ENCODE peak calls at places on chromosomes 2 and 18, in nine cellular contexts. One of them, this sample, is unnamed.

GRCh38 chr2:44686561-44686960 is 254.9 kb upstream of the SIX3 start:
- DNase-seq in choroid plexus epithelial cell: peak
- DNase-seq in ELR: peak
- DNase-seq in GM23338: no peak
- DNase-seq in activated T-helper 1 cell treated with anti-CD3 and anti-CD28 coated beads, Interleukin-12 subunit alpha, Interleukin-12 subunit beta, Interleukin-2, Interleukin-4 antibody, amounts not matched to agents 30 ng/mL and 10 ng/mL and 1 ng/mL, durations not matched to agents 14 hours and 24 hours and 36 hours: no peak
- DNase-seq in mucosa of gallbladder: no peak
- DNase-seq in IMR-90: peak
- DNase-seq in SHP77: no peak
- DNase-seq in AML-193: no peak
- DNase-seq in this sample: no peak

GRCh38 chr2:162926501-162926900 is 87.9 kb upstream of the KCNH7 start:
- DNase-seq in activated T-helper 1 cell treated with anti-CD3 and anti-CD28 coated beads, Interleukin-12 subunit alpha, Interleukin-12 subunit beta, Interleukin-2, Interleukin-4 antibody, amounts not matched to agents 30 ng/mL and 10 ng/mL and 1 ng/mL, durations not matched to agents 14 hours and 24 hours and 36 hours: no peak
- DNase-seq in GM23338: no peak
- DNase-seq in SHP77: no peak
- DNase-seq in choroid plexus epithelial cell: peak
- DNase-seq in ELR: peak
- DNase-seq in mucosa of gallbladder: no peak
- DNase-seq in AML-193: no peak
- DNase-seq in IMR-90: no peak
- DNase-seq in this sample: no peak

GRCh38 chr18:69400253-69400975 is at the start of gene DOK6:
- DNase-seq in choroid plexus epithelial cell: peak
- DNase-seq in GM23338: peak
- DNase-seq in ELR: peak
- DNase-seq in mucosa of gallbladder: peak
- DNase-seq in IMR-90: peak
- DNase-seq in SHP77: peak
- DNase-seq in AML-193: no peak
- DNase-seq in activated T-helper 1 cell treated with anti-CD3 and anti-CD28 coated beads, Interleukin-12 subunit alpha, Interleukin-12 subunit beta, Interleukin-2, Interleukin-4 antibody, amounts not matched to agents 30 ng/mL and 10 ng/mL and 1 ng/mL, durations not matched to agents 14 hours and 24 hours and 36 hours: no peak
- DNase-seq in this sample: peak

GRCh38 chr18:13612111-13612997 is 114.0 kb downstream of the FAM210A start:
- DNase-seq in GM23338: no peak
- DNase-seq in SHP77: no peak
- DNase-seq in ELR: no peak
- DNase-seq in IMR-90: no peak
- DNase-seq in mucosa of gallbladder: peak
- DNase-seq in AML-193: no peak
- DNase-seq in choroid plexus epithelial cell: no peak
- DNase-seq in activated T-helper 1 cell treated with anti-CD3 and anti-CD28 coated beads, Interleukin-12 subunit alpha, Interleukin-12 subunit beta, Interleukin-2, Interleukin-4 antibody, amounts not matched to agents 30 ng/mL and 10 ng/mL and 1 ng/mL, durations not matched to agents 14 hours and 24 hours and 36 hours: peak
- DNase-seq in this sample: peak

GRCh38 chr2:63488118-63488713 is 100.1 kb downstream of the WDPCP start:
- DNase-seq in IMR-90: peak
- DNase-seq in SHP77: peak
- DNase-seq in choroid plexus epithelial cell: peak
- DNase-seq in AML-193: peak
- DNase-seq in GM23338: peak
- DNase-seq in mucosa of gallbladder: peak
- DNase-seq in ELR: peak
- DNase-seq in activated T-helper 1 cell treated with anti-CD3 and anti-CD28 coated beads, Interleukin-12 subunit alpha, Interleukin-12 subunit beta, Interleukin-2, Interleukin-4 antibody, amounts not matched to agents 30 ng/mL and 10 ng/mL and 1 ng/mL, durations not matched to agents 14 hours and 24 hours and 36 hours: no peak
- DNase-seq in this sample: peak

GRCh38 chr2:111168528-111168929 is 47.8 kb downstream of the BCL2L11 start:
- DNase-seq in ELR: peak
- DNase-seq in GM23338: no peak
- DNase-seq in IMR-90: peak
- DNase-seq in SHP77: no peak
- DNase-seq in choroid plexus epithelial cell: peak
- DNase-seq in activated T-helper 1 cell treated with anti-CD3 and anti-CD28 coated beads, Interleukin-12 subunit alpha, Interleukin-12 subunit beta, Interleukin-2, Interleukin-4 antibody, amounts not matched to agents 30 ng/mL and 10 ng/mL and 1 ng/mL, durations not matched to agents 14 hours and 24 hours and 36 hours: peak
- DNase-seq in AML-193: no peak
- DNase-seq in mucosa of gallbladder: no peak
- DNase-seq in this sample: no peak

GRCh38 chr2:230924470-230925341 is at the start of gene GPR55:
- DNase-seq in IMR-90: no peak
- DNase-seq in mucosa of gallbladder: no peak
- DNase-seq in ELR: peak
- DNase-seq in activated T-helper 1 cell treated with anti-CD3 and anti-CD28 coated beads, Interleukin-12 subunit alpha, Interleukin-12 subunit beta, Interleukin-2, Interleukin-4 antibody, amounts not matched to agents 30 ng/mL and 10 ng/mL and 1 ng/mL, durations not matched to agents 14 hours and 24 hours and 36 hours: peak
- DNase-seq in choroid plexus epithelial cell: no peak
- DNase-seq in SHP77: no peak
- DNase-seq in AML-193: peak
- DNase-seq in GM23338: peak
- DNase-seq in this sample: no peak

GRCh38 chr2:222900354-222900753 is 39.5 kb downstream of the ACSL3 start:
- DNase-seq in IMR-90: peak
- DNase-seq in GM23338: no peak
- DNase-seq in AML-193: no peak
- DNase-seq in mucosa of gallbladder: no peak
- DNase-seq in SHP77: no peak
- DNase-seq in choroid plexus epithelial cell: peak
- DNase-seq in activated T-helper 1 cell treated with anti-CD3 and anti-CD28 coated beads, Interleukin-12 subunit alpha, Interleukin-12 subunit beta, Interleukin-2, Interleukin-4 antibody, amounts not matched to agents 30 ng/mL and 10 ng/mL and 1 ng/mL, durations not matched to agents 14 hours and 24 hours and 36 hours: no peak
- DNase-seq in ELR: peak
- DNase-seq in this sample: no peak

GRCh38 chr2:6577960-6578359 is 287.7 kb downstream of the CMPK2 start:
- DNase-seq in AML-193: no peak
- DNase-seq in IMR-90: no peak
- DNase-seq in ELR: no peak
- DNase-seq in GM23338: no peak
- DNase-seq in mucosa of gallbladder: no peak
- DNase-seq in activated T-helper 1 cell treated with anti-CD3 and anti-CD28 coated beads, Interleukin-12 subunit alpha, Interleukin-12 subunit beta, Interleukin-2, Interleukin-4 antibody, amounts not matched to agents 30 ng/mL and 10 ng/mL and 1 ng/mL, durations not matched to agents 14 hours and 24 hours and 36 hours: no peak
- DNase-seq in SHP77: no peak
- DNase-seq in choroid plexus epithelial cell: no peak
- DNase-seq in this sample: no peak

GRCh38 chr2:29749843-29750242 is 171.5 kb downstream of the ALK start:
- DNase-seq in choroid plexus epithelial cell: no peak
- DNase-seq in SHP77: no peak
- DNase-seq in ELR: no peak
- DNase-seq in IMR-90: no peak
- DNase-seq in GM23338: no peak
- DNase-seq in activated T-helper 1 cell treated with anti-CD3 and anti-CD28 coated beads, Interleukin-12 subunit alpha, Interleukin-12 subunit beta, Interleukin-2, Interleukin-4 antibody, amounts not matched to agents 30 ng/mL and 10 ng/mL and 1 ng/mL, durations not matched to agents 14 hours and 24 hours and 36 hours: no peak
- DNase-seq in mucosa of gallbladder: no peak
- DNase-seq in AML-193: no peak
- DNase-seq in this sample: no peak

GRCh38 chr2:43132523-43133301 is 93.7 kb downstream of the ZFP36L2 start:
- DNase-seq in AML-193: peak
- DNase-seq in activated T-helper 1 cell treated with anti-CD3 and anti-CD28 coated beads, Interleukin-12 subunit alpha, Interleukin-12 subunit beta, Interleukin-2, Interleukin-4 antibody, amounts not matched to agents 30 ng/mL and 10 ng/mL and 1 ng/mL, durations not matched to agents 14 hours and 24 hours and 36 hours: no peak
- DNase-seq in mucosa of gallbladder: no peak
- DNase-seq in choroid plexus epithelial cell: no peak
- DNase-seq in IMR-90: no peak
- DNase-seq in GM23338: no peak
- DNase-seq in SHP77: no peak
- DNase-seq in ELR: no peak
- DNase-seq in this sample: no peak

GRCh38 chr2:74025971-74026612 is 41.4 kb downstream of the TET3 start:
- DNase-seq in mucosa of gallbladder: no peak
- DNase-seq in IMR-90: peak
- DNase-seq in GM23338: peak
- DNase-seq in activated T-helper 1 cell treated with anti-CD3 and anti-CD28 coated beads, Interleukin-12 subunit alpha, Interleukin-12 subunit beta, Interleukin-2, Interleukin-4 antibody, amounts not matched to agents 30 ng/mL and 10 ng/mL and 1 ng/mL, durations not matched to agents 14 hours and 24 hours and 36 hours: no peak
- DNase-seq in ELR: peak
- DNase-seq in SHP77: no peak
- DNase-seq in AML-193: no peak
- DNase-seq in choroid plexus epithelial cell: no peak
- DNase-seq in this sample: no peak

GRCh38 chr18:63705401-63705800 is 2.6 kb downstream of the SERPINB11 start:
- DNase-seq in AML-193: no peak
- DNase-seq in choroid plexus epithelial cell: no peak
- DNase-seq in activated T-helper 1 cell treated with anti-CD3 and anti-CD28 coated beads, Interleukin-12 subunit alpha, Interleukin-12 subunit beta, Interleukin-2, Interleukin-4 antibody, amounts not matched to agents 30 ng/mL and 10 ng/mL and 1 ng/mL, durations not matched to agents 14 hours and 24 hours and 36 hours: no peak
- DNase-seq in GM23338: no peak
- DNase-seq in SHP77: no peak
- DNase-seq in IMR-90: no peak
- DNase-seq in ELR: peak
- DNase-seq in mucosa of gallbladder: no peak
- DNase-seq in this sample: no peak

GRCh38 chr2:17229414-17229813 is 288.8 kb downstream of the RAD51AP2 start:
- DNase-seq in ELR: no peak
- DNase-seq in SHP77: no peak
- DNase-seq in AML-193: no peak
- DNase-seq in mucosa of gallbladder: no peak
- DNase-seq in choroid plexus epithelial cell: no peak
- DNase-seq in IMR-90: no peak
- DNase-seq in GM23338: no peak
- DNase-seq in activated T-helper 1 cell treated with anti-CD3 and anti-CD28 coated beads, Interleukin-12 subunit alpha, Interleukin-12 subunit beta, Interleukin-2, Interleukin-4 antibody, amounts not matched to agents 30 ng/mL and 10 ng/mL and 1 ng/mL, durations not matched to agents 14 hours and 24 hours and 36 hours: no peak
- DNase-seq in this sample: no peak

GRCh38 chr2:54456526-54457325 is 599 bp downstream of the SPTBN1 start:
- DNase-seq in AML-193: no peak
- DNase-seq in activated T-helper 1 cell treated with anti-CD3 and anti-CD28 coated beads, Interleukin-12 subunit alpha, Interleukin-12 subunit beta, Interleukin-2, Interleukin-4 antibody, amounts not matched to agents 30 ng/mL and 10 ng/mL and 1 ng/mL, durations not matched to agents 14 hours and 24 hours and 36 hours: no peak
- DNase-seq in SHP77: peak
- DNase-seq in GM23338: peak
- DNase-seq in ELR: peak
- DNase-seq in IMR-90: peak
- DNase-seq in choroid plexus epithelial cell: no peak
- DNase-seq in mucosa of gallbladder: no peak
- DNase-seq in this sample: peak

GRCh38 chr18:9835112-9835755 is 50.5 kb upstream of the TXNDC2 start:
- DNase-seq in activated T-helper 1 cell treated with anti-CD3 and anti-CD28 coated beads, Interleukin-12 subunit alpha, Interleukin-12 subunit beta, Interleukin-2, Interleukin-4 antibody, amounts not matched to agents 30 ng/mL and 10 ng/mL and 1 ng/mL, durations not matched to agents 14 hours and 24 hours and 36 hours: no peak
- DNase-seq in AML-193: no peak
- DNase-seq in choroid plexus epithelial cell: no peak
- DNase-seq in GM23338: peak
- DNase-seq in mucosa of gallbladder: no peak
- DNase-seq in SHP77: no peak
- DNase-seq in ELR: no peak
- DNase-seq in IMR-90: no peak
- DNase-seq in this sample: no peak

GRCh38 chr2:132623096-132623839 is 46.7 kb downstream of the LYPD1 start:
- DNase-seq in activated T-helper 1 cell treated with anti-CD3 and anti-CD28 coated beads, Interleukin-12 subunit alpha, Interleukin-12 subunit beta, Interleukin-2, Interleukin-4 antibody, amounts not matched to agents 30 ng/mL and 10 ng/mL and 1 ng/mL, durations not matched to agents 14 hours and 24 hours and 36 hours: no peak
- DNase-seq in mucosa of gallbladder: no peak
- DNase-seq in GM23338: no peak
- DNase-seq in SHP77: no peak
- DNase-seq in choroid plexus epithelial cell: peak
- DNase-seq in ELR: peak
- DNase-seq in IMR-90: peak
- DNase-seq in AML-193: no peak
- DNase-seq in this sample: no peak

GRCh38 chr18:59055345-59056032 is 84.2 kb upstream of the SEC11C start:
- DNase-seq in GM23338: peak
- DNase-seq in choroid plexus epithelial cell: peak
- DNase-seq in SHP77: no peak
- DNase-seq in AML-193: no peak
- DNase-seq in mucosa of gallbladder: no peak
- DNase-seq in ELR: peak
- DNase-seq in IMR-90: no peak
- DNase-seq in activated T-helper 1 cell treated with anti-CD3 and anti-CD28 coated beads, Interleukin-12 subunit alpha, Interleukin-12 subunit beta, Interleukin-2, Interleukin-4 antibody, amounts not matched to agents 30 ng/mL and 10 ng/mL and 1 ng/mL, durations not matched to agents 14 hours and 24 hours and 36 hours: no peak
- DNase-seq in this sample: no peak

GRCh38 chr2:10305254-10305635 is 2.5 kb downstream of the HPCAL1 start:
- DNase-seq in IMR-90: no peak
- DNase-seq in SHP77: no peak
- DNase-seq in ELR: peak
- DNase-seq in AML-193: no peak
- DNase-seq in activated T-helper 1 cell treated with anti-CD3 and anti-CD28 coated beads, Interleukin-12 subunit alpha, Interleukin-12 subunit beta, Interleukin-2, Interleukin-4 antibody, amounts not matched to agents 30 ng/mL and 10 ng/mL and 1 ng/mL, durations not matched to agents 14 hours and 24 hours and 36 hours: peak
- DNase-seq in choroid plexus epithelial cell: peak
- DNase-seq in GM23338: no peak
- DNase-seq in mucosa of gallbladder: no peak
- DNase-seq in this sample: no peak

GRCh38 chr2:69168144-69168813 is 155.3 kb downstream of the ANTXR1 start:
- DNase-seq in IMR-90: peak
- DNase-seq in ELR: no peak
- DNase-seq in mucosa of gallbladder: no peak
- DNase-seq in choroid plexus epithelial cell: no peak
- DNase-seq in SHP77: no peak
- DNase-seq in GM23338: no peak
- DNase-seq in AML-193: no peak
- DNase-seq in activated T-helper 1 cell treated with anti-CD3 and anti-CD28 coated beads, Interleukin-12 subunit alpha, Interleukin-12 subunit beta, Interleukin-2, Interleukin-4 antibody, amounts not matched to agents 30 ng/mL and 10 ng/mL and 1 ng/mL, durations not matched to agents 14 hours and 24 hours and 36 hours: no peak
- DNase-seq in this sample: no peak

GRCh38 chr2:25347205-25347815 is 5.6 kb upstream of the DNMT3A start:
- DNase-seq in SHP77: no peak
- DNase-seq in GM23338: no peak
- DNase-seq in IMR-90: peak
- DNase-seq in mucosa of gallbladder: no peak
- DNase-seq in ELR: peak
- DNase-seq in activated T-helper 1 cell treated with anti-CD3 and anti-CD28 coated beads, Interleukin-12 subunit alpha, Interleukin-12 subunit beta, Interleukin-2, Interleukin-4 antibody, amounts not matched to agents 30 ng/mL and 10 ng/mL and 1 ng/mL, durations not matched to agents 14 hours and 24 hours and 36 hours: no peak
- DNase-seq in choroid plexus epithelial cell: no peak
- DNase-seq in AML-193: no peak
- DNase-seq in this sample: no peak

GRCh38 chr2:119206201-119206600 is 17.4 kb upstream of the STEAP3 start:
- DNase-seq in IMR-90: no peak
- DNase-seq in GM23338: no peak
- DNase-seq in AML-193: no peak
- DNase-seq in choroid plexus epithelial cell: no peak
- DNase-seq in SHP77: no peak
- DNase-seq in activated T-helper 1 cell treated with anti-CD3 and anti-CD28 coated beads, Interleukin-12 subunit alpha, Interleukin-12 subunit beta, Interleukin-2, Interleukin-4 antibody, amounts not matched to agents 30 ng/mL and 10 ng/mL and 1 ng/mL, durations not matched to agents 14 hours and 24 hours and 36 hours: no peak
- DNase-seq in ELR: no peak
- DNase-seq in mucosa of gallbladder: no peak
- DNase-seq in this sample: no peak

GRCh38 chr2:201785135-201785534 is 4.4 kb upstream of the ALS2 start:
- DNase-seq in SHP77: no peak
- DNase-seq in mucosa of gallbladder: no peak
- DNase-seq in choroid plexus epithelial cell: no peak
- DNase-seq in IMR-90: no peak
- DNase-seq in GM23338: no peak
- DNase-seq in activated T-helper 1 cell treated with anti-CD3 and anti-CD28 coated beads, Interleukin-12 subunit alpha, Interleukin-12 subunit beta, Interleukin-2, Interleukin-4 antibody, amounts not matched to agents 30 ng/mL and 10 ng/mL and 1 ng/mL, durations not matched to agents 14 hours and 24 hours and 36 hours: no peak
- DNase-seq in ELR: no peak
- DNase-seq in AML-193: no peak
- DNase-seq in this sample: no peak

GRCh38 chr2:41847744-41848441 is 199.9 kb upstream of the PKDCC start:
- DNase-seq in IMR-90: peak
- DNase-seq in AML-193: no peak
- DNase-seq in GM23338: no peak
- DNase-seq in choroid plexus epithelial cell: peak
- DNase-seq in SHP77: no peak
- DNase-seq in mucosa of gallbladder: peak
- DNase-seq in activated T-helper 1 cell treated with anti-CD3 and anti-CD28 coated beads, Interleukin-12 subunit alpha, Interleukin-12 subunit beta, Interleukin-2, Interleukin-4 antibody, amounts not matched to agents 30 ng/mL and 10 ng/mL and 1 ng/mL, durations not matched to agents 14 hours and 24 hours and 36 hours: no peak
- DNase-seq in ELR: no peak
- DNase-seq in this sample: no peak

GRCh38 chr2:238285653-238286082 is 2.7 kb downstream of the PER2 start:
- DNase-seq in activated T-helper 1 cell treated with anti-CD3 and anti-CD28 coated beads, Interleukin-12 subunit alpha, Interleukin-12 subunit beta, Interleukin-2, Interleukin-4 antibody, amounts not matched to agents 30 ng/mL and 10 ng/mL and 1 ng/mL, durations not matched to agents 14 hours and 24 hours and 36 hours: no peak
- DNase-seq in AML-193: no peak
- DNase-seq in choroid plexus epithelial cell: peak
- DNase-seq in GM23338: peak
- DNase-seq in ELR: peak
- DNase-seq in IMR-90: peak
- DNase-seq in SHP77: peak
- DNase-seq in mucosa of gallbladder: peak
- DNase-seq in this sample: peak

GRCh38 chr2:120470717-120471060 is 124.8 kb downstream of the INHBB start:
- DNase-seq in mucosa of gallbladder: no peak
- DNase-seq in AML-193: no peak
- DNase-seq in activated T-helper 1 cell treated with anti-CD3 and anti-CD28 coated beads, Interleukin-12 subunit alpha, Interleukin-12 subunit beta, Interleukin-2, Interleukin-4 antibody, amounts not matched to agents 30 ng/mL and 10 ng/mL and 1 ng/mL, durations not matched to agents 14 hours and 24 hours and 36 hours: no peak
- DNase-seq in SHP77: no peak
- DNase-seq in ELR: no peak
- DNase-seq in GM23338: no peak
- DNase-seq in IMR-90: no peak
- DNase-seq in choroid plexus epithelial cell: no peak
- DNase-seq in this sample: no peak

GRCh38 chr2:229610359-229610758 is 104.0 kb downstream of the DNER start:
- DNase-seq in AML-193: no peak
- DNase-seq in GM23338: no peak
- DNase-seq in IMR-90: peak
- DNase-seq in choroid plexus epithelial cell: peak
- DNase-seq in SHP77: no peak
- DNase-seq in activated T-helper 1 cell treated with anti-CD3 and anti-CD28 coated beads, Interleukin-12 subunit alpha, Interleukin-12 subunit beta, Interleukin-2, Interleukin-4 antibody, amounts not matched to agents 30 ng/mL and 10 ng/mL and 1 ng/mL, durations not matched to agents 14 hours and 24 hours and 36 hours: no peak
- DNase-seq in mucosa of gallbladder: no peak
- DNase-seq in ELR: peak
- DNase-seq in this sample: peak

This sample was measured in midbrain.